ENCODE peak calls at places on chromosomes 6 and 20, in four cellular contexts. A is lower lobe of right lung, O is ovary, N is H1. U is an unnamed sample.

GRCh38 chr6:135419162-135419561 is 78.4 kb downstream of the AHI1 start:
- DNase-seq in N (no peak), O (no peak), A (no peak), U (no peak)

GRCh38 chr6:38492031-38492430 is 147.7 kb downstream of the BTBD9 start:
- DNase-seq in N (no peak), O (no peak), A (no peak), U (no peak)

GRCh38 chr6:132912273-132912672 is 97.9 kb downstream of the RPS12 start:
- DNase-seq in O (no peak), A (no peak), N (no peak), U (no peak)

GRCh38 chr20:64180673-64181072 is 16.4 kb downstream of the MYT1 start:
- DNase-seq in O (no peak), A (peak; percentile 3), N (no peak), U (no peak)

GRCh38 chr6:22079788-22080187 is 217.0 kb downstream of the PRL start:
- DNase-seq in N (no peak), A (no peak), O (no peak), U (no peak)

GRCh38 chr6:125102411-125102810 is 51.2 kb upstream of the TPD52L1 start:
- DNase-seq in N (no peak), A (no peak), O (no peak), U (no peak)

GRCh38 chr6:102039450-102039849 is 645.9 kb downstream of the GRIK2 start:
- DNase-seq in O (no peak), A (no peak), N (no peak), U (no peak)

GRCh38 chr6:127776320-127776719 is 124.5 kb downstream of the THEMIS start:
- DNase-seq in A (no peak), O (no peak), N (no peak), U (no peak)

GRCh38 chr6:79913369-79913768 is 34.0 kb downstream of the ELOVL4 start:
- DNase-seq in N (no peak), A (no peak), O (no peak), U (no peak)

GRCh38 chr6:21001736-21002135 is 467.5 kb downstream of the CDKAL1 start:
- DNase-seq in N (no peak), O (no peak), A (no peak), U (no peak)

GRCh38 chr6:24205020-24205492 is 79.0 kb downstream of the NRSN1 start:
- DNase-seq in A (no peak), O (no peak), N (no peak), U (no peak)

GRCh38 chr20:24764027-24764797 is 184.9 kb upstream of the CST7 start:
- DNase-seq in O (no peak), N (no peak), A (no peak), U (no peak)

GRCh38 chr6:31877651-31878161 is 1.1 kb downstream of the SLC44A4 start:
- DNase-seq in A (peak; percentile 80), O (no peak), N (no peak), U (peak; percentile 90)

GRCh38 chr6:108518714-108519576 is 41.8 kb upstream of the FOXO3 start:
- DNase-seq in N (no peak), O (no peak), A (no peak), U (no peak)
- TF ChIP-seq CTCF in N (peak; percentile 77), O (no peak), A (peak; percentile 21), U (peak; percentile 43)

DNA sequence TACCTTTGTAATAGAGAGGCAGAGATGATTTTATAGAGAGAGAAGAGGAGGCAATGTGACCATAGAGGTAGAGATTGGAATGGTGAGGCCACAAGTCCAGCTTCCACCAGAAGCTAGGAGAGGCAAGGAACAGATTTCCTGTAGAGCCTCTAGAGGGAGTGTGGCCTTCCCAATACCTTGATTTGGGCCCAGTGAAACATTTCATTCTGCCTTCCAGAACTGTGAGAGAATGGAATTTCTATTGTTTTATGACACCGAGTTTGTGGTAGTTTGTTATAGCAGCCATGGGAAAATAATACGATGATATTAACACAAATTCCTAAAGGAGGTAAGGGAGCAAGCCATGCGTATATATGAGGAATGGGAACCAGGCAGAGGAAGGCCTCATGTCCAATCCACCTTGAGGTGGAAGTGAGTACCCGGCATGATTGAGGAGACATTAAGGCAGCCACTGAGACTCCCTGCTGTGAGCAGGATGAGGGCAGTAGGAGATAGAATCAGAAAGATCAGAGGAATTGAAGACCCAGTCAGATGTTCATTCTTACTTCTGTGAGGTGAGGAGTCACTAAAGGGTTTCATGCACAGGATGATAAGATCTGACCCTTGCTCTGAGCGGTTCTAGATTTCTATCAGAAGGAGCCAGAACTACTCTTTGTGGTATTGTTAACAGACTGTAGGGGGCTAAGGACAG is 636.3 kb upstream of the IMPG1 start:
- DNase-seq in O (no peak), N (no peak), A (no peak), U (no peak)
- H3K4me1 ChIP-seq in O (no peaks in the 10 kb centered on the region), N (no peaks in the 10 kb centered on the region), A (no peaks in the 10 kb centered on the region), U (no peaks in the 10 kb centered on the region)

GRCh38 chr6:137775192-137775591 is 91.9 kb upstream of the TNFAIP3 start:
- DNase-seq in N (no peak), O (no peak), A (no peak), U (no peak)

GRCh38 chr6:137775720-137776119 is 91.3 kb upstream of the TNFAIP3 start:
- DNase-seq in A (no peak), O (no peak), N (no peak), U (no peak)

GRCh38 chr6:137776256-137776655 is 90.8 kb upstream of the TNFAIP3 start:
- DNase-seq in O (no peak), N (no peak), A (no peak), U (no peak)

GRCh38 chr6:137776786-137777185 is 90.3 kb upstream of the TNFAIP3 start:
- DNase-seq in A (no peak), O (no peak), N (no peak), U (no peak)

DNA sequence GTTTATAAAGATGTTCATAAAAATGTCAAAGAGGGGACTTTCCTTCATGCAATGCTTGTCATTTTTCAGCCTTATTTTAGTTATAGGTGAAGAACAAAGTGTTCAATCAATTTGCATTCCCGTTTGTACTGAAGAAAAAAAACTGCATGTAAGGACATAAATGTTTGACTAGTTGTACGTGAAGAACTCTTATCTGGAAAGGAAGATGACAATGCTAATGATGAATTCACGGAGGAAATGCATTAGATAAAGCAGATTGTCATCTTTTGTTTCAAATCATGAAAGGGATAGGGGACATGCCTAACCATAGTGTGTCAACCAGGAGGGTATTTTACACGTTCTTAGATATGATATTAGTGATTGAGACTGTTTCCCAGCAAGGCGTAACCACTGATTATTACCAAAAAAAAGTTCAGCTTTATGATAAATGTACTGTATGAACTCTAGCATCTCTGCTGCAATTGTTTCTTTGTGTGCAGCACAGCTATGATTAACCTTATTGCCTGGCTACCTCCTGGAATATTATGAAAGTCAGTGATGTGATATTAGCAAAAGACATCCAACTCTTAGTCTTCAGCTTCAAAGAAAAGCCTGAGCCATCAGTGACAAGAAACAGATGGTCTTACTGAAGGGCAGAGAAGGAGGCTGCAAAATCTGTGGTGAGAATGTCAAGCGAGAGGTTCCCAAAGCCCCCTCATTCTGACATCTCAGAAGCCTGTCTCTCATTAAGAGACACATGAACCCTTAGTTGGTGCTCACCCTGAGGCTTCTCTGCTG is 89.6 kb upstream of the TNFAIP3 start:
- DNase-seq in N (no peak), O (no peak), A (no peak), U (no peak)
- H3K4me3 ChIP-seq in N (no peak overlapping the region), O (no peak overlapping the region), A (no peak overlapping the region), U (no peak overlapping the region)

GRCh38 chr6:18681828-18682503 is 294.8 kb downstream of the RNF144B start:
- DNase-seq in A (no peak), N (no peak), O (no peak), U (no peak)

GRCh38 chr6:18684343-18684742 is 297.2 kb downstream of the RNF144B start:
- DNase-seq in O (no peak), N (no peak), A (no peak), U (no peak)

GRCh38 chr6:18680842-18681241 is 293.7 kb downstream of the RNF144B start:
- DNase-seq in O (no peak), N (no peak), A (no peak), U (no peak)
- TF ChIP-seq CTCF in O (no peak), N (peak; percentile 35), A (no peak), U (no peak)

GRCh38 chr6:41072836-41073202 is at the start of gene NFYA:
- DNase-seq in O (no peak), N (no peak), A (peak; percentile 99), U (peak; percentile 100)

GRCh38 chr6:41071923-41072835 is at the start of gene OARD1:
- DNase-seq in O (peak; percentile 100), N (peak; percentile 98), A (peak; percentile 99), U (peak; percentile 100)

GRCh38 chr6:41073968-41074691 is 1.4 kb downstream of the NFYA start:
- DNase-seq in N (no peak), O (no peak), A (no peak), U (no peak)

GRCh38 chr6:41074692-41075436 is 2.1 kb downstream of the NFYA start:
- DNase-seq in A (no peak), N (no peak), O (no peak), U (no peak)

GRCh38 chr6:41073203-41073967 is 611 bp downstream of the NFYA start:
- DNase-seq in O (peak; percentile 89), A (peak; percentile 91), N (peak; percentile 41), U (peak; percentile 95)
- H3K4me1 ChIP-seq in O (peaks cover 5% of the 10 kb centered on the region), A (peaks cover 40% of the 10 kb centered on the region), N (peaks cover 4% of the 10 kb centered on the region), U (peaks cover 8% of the 10 kb centered on the region)